ENCODE peak calls at places on chromosomes 16 and 17, in ten cellular contexts. Q is BE2C; T is adipocyte; R is SJSA1; F is endodermal cell; O is lower leg skin; J is cardiac muscle cell; K is AG10803; U is A549; E is CD8-positive, alpha-beta T cell. A is an unnamed sample.

GRCh38 chr16:3787924-3788661 is 70.8 kb upstream of the TRAP1 start:
- DNase-seq in Q (no peak), T (no peak), R (no peak), F (no peak), O (no peak), J (no peak), K (no peak), U (no peak), E (no peak), A (no peak)

GRCh38 chr16:57486858-57487834 is 853 bp upstream of the DOK4 start:
- DNase-seq in Q (no peak), T (no peak), R (no peak), F (peak), O (no peak), J (no peak), K (no peak), U (no peak), E (no peak), A (no peak)

GRCh38 chr16:53282975-53283946 is 151.0 kb upstream of the RBL2 start:
- DNase-seq in Q (no peak), T (peak), R (no peak), F (no peak), O (no peak), J (peak), K (peak), U (peak), E (no peak), A (no peak)

GRCh38 chr16:85399583-85400284 is 213.4 kb upstream of the GSE1 start:
- DNase-seq in Q (peak), T (no peak), R (peak), F (no peak), O (no peak), J (no peak), K (no peak), U (no peak), E (no peak), A (no peak)

GRCh38 chr17:42409467-42410351 is 13.3 kb downstream of the CAVIN1 start:
- DNase-seq in Q (no peak), T (peak), R (peak), F (peak), O (peak), J (peak), K (peak), U (peak), E (no peak), A (peak)

GRCh38 chr17:278055-279028 is 74.3 kb downstream of the RPH3AL start:
- DNase-seq in Q (no peak), T (no peak), R (peak), F (no peak), O (no peak), J (no peak), K (no peak), U (no peak), E (no peak), A (no peak)

GRCh38 chr17:64083571-64084085 is 46.3 kb downstream of the ERN1 start:
- DNase-seq in Q (no peak), T (no peak), R (no peak), F (peak), O (no peak), J (no peak), K (no peak), U (no peak), E (no peak), A (no peak)

GRCh38 chr17:2435181-2435741 is 34.4 kb upstream of the MNT start:
- DNase-seq in Q (no peak), T (peak), R (no peak), F (peak), O (no peak), J (peak), K (peak), U (no peak), E (no peak), A (no peak)

GRCh38 chr17:45147581-45148182 is 593 bp upstream of the HEXIM1 start:
- DNase-seq in Q (peak), T (peak), R (peak), F (peak), O (peak), J (peak), K (peak), U (peak), E (peak), A (peak)

GRCh38 chr16:73743665-73744496 is 552.7 kb upstream of the PSMD7 start:
- DNase-seq in Q (peak), T (no peak), R (no peak), F (peak), O (no peak), J (no peak), K (no peak), U (no peak), E (no peak), A (no peak)

GRCh38 chr17:81701288-81702071 is 1.7 kb upstream of the MRPL12 start:
- DNase-seq in Q (no peak), T (no peak), R (no peak), F (no peak), O (no peak), J (no peak), K (no peak), U (no peak), E (no peak), A (no peak)

GRCh38 chr17:44272954-44273353 is 5.0 kb upstream of the SLC4A1 start:
- DNase-seq in Q (no peak), T (no peak), R (no peak), F (no peak), O (no peak), J (no peak), K (no peak), U (no peak), E (no peak), A (no peak)

GRCh38 chr16:1991588-1992474 is 2.1 kb downstream of the SYNGR3 start:
- DNase-seq in Q (peak), T (peak), R (peak), F (peak), O (peak), J (peak), K (peak), U (peak), E (peak), A (peak)

GRCh38 chr17:57670769-57671545 is 74.1 kb downstream of the CCDC182 start:
- DNase-seq in Q (no peak), T (no peak), R (peak), F (peak), O (no peak), J (no peak), K (no peak), U (no peak), E (no peak), A (no peak)

GRCh38 chr16:48081656-48082055 is 74.1 kb downstream of the ABCC12 start:
- DNase-seq in Q (no peak), T (peak), R (no peak), F (no peak), O (no peak), J (peak), K (peak), U (peak), E (no peak), A (peak)

GRCh38 chr16:66483689-66484452 is 56.8 kb downstream of the BEAN1 start:
- DNase-seq in Q (peak), T (peak), R (peak), F (peak), O (peak), J (peak), K (peak), U (peak), E (peak), A (peak)

GRCh38 chr17:61714300-61714699 is 123.3 kb upstream of the NACA2 start:
- DNase-seq in Q (no peak), T (no peak), R (no peak), F (no peak), O (no peak), J (no peak), K (no peak), U (no peak), E (no peak), A (no peak)

GRCh38 chr17:79785900-79786810 is 8.2 kb downstream of the CBX2 start:
- DNase-seq in Q (no peak), T (no peak), R (no peak), F (no peak), O (no peak), J (no peak), K (no peak), U (no peak), E (no peak), A (no peak)

GRCh38 chr17:77328823-77329740 is 188.3 kb downstream of the SEC14L1 start:
- DNase-seq in Q (no peak), T (no peak), R (peak), F (peak), O (no peak), J (no peak), K (no peak), U (no peak), E (no peak), A (no peak)

GRCh38 chr17:37278247-37278894 is 97.4 kb upstream of the C17orf78 start:
- DNase-seq in Q (no peak), T (no peak), R (no peak), F (no peak), O (no peak), J (no peak), K (no peak), U (no peak), E (no peak), A (no peak)

GRCh38 chr17:62781826-62782225 is 26.3 kb downstream of the MARCHF10 start:
- DNase-seq in Q (no peak), T (peak), R (no peak), F (no peak), O (no peak), J (peak), K (peak), U (no peak), E (no peak), A (no peak)

GRCh38 chr16:4231886-4232285 is 10.0 kb downstream of the SRL start:
- DNase-seq in Q (no peak), T (no peak), R (no peak), F (no peak), O (no peak), J (no peak), K (no peak), U (no peak), E (no peak), A (no peak)

GRCh38 chr16:48538746-48539484 is 71.1 kb downstream of the N4BP1 start:
- DNase-seq in Q (no peak), T (no peak), R (no peak), F (peak), O (no peak), J (no peak), K (no peak), U (no peak), E (no peak), A (no peak)

GRCh38 chr16:83714286-83714685 is 93.5 kb upstream of the HSBP1 start:
- DNase-seq in Q (no peak), T (no peak), R (no peak), F (no peak), O (no peak), J (no peak), K (peak), U (no peak), E (no peak), A (no peak)

GRCh38 chr16:85104147-85104546 is 8.1 kb downstream of the CIBAR2 start:
- DNase-seq in Q (no peak), T (no peak), R (no peak), F (peak), O (no peak), J (no peak), K (no peak), U (no peak), E (no peak), A (no peak)

GRCh38 chr17:68662037-68662432 is 60.9 kb upstream of the FAM20A start:
- DNase-seq in Q (no peak), T (no peak), R (no peak), F (no peak), O (no peak), J (no peak), K (no peak), U (no peak), E (no peak), A (no peak)

GRCh38 chr17:43917348-43918025 is 10.2 kb upstream of the MPP2 start:
- DNase-seq in Q (no peak), T (no peak), R (peak), F (peak), O (no peak), J (peak), K (peak), U (no peak), E (no peak), A (no peak)

GRCh38 chr16:881219-882097 is 80.9 kb upstream of the GNG13 start:
- DNase-seq in Q (no peak), T (no peak), R (no peak), F (no peak), O (no peak), J (no peak), K (no peak), U (no peak), E (no peak), A (no peak)

GRCh38 chr17:4969551-4970231 is 2.1 kb upstream of the SPAG7 start:
- DNase-seq in Q (no peak), T (peak), R (no peak), F (peak), O (no peak), J (peak), K (no peak), U (no peak), E (no peak), A (no peak)
- H3K4me3 ChIP-seq in Q (peak), T (peak), R (peak), F (peak), O (no peak), J (no peak), K (peak), U (no peak), E (no peak), A (peak)

DNA sequence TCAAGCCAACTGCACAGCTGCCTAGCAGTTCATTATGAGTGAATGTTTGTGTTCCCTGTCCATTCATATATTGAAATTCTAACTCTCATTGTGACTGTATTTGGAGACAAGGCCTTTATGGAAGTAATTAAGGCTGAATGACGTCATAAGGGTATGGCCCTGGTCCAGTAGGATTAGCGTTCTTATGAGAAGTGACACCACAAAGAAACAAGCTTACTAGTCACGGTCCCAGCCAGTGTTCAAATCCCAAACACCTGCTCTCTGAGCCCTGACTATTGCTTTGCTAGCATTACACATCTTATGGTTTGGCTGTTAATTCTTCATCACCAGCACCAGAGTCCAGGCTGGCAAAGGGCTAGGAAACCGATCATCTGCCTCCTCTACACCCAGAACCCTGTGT is 2.2 kb downstream of the ZNF668 start:
- DNase-seq in Q (no peak), T (peak), R (no peak), F (no peak), O (no peak), J (peak), K (peak), U (no peak), E (no peak), A (peak)
- H3K4me3 ChIP-seq in Q (peak), T (peak), R (peak), F (peak), O (no peak), J (peak), K (peak), U (peak), E (no peak), A (peak)

GRCh38 chr17:47276868-47277267 is 23.2 kb downstream of the ITGB3 start:
- DNase-seq in Q (peak), T (peak), R (peak), F (peak), O (peak), J (peak), K (peak), U (no peak), E (no peak), A (peak)

GRCh38 chr17:47280072-47280811 is 26.6 kb downstream of the ITGB3 start:
- DNase-seq in Q (no peak), T (peak), R (peak), F (peak), O (no peak), J (peak), K (peak), U (no peak), E (no peak), A (peak)

GRCh38 chr17:47277921-47278320 is 24.3 kb downstream of the ITGB3 start:
- DNase-seq in Q (no peak), T (peak), R (no peak), F (no peak), O (no peak), J (no peak), K (peak), U (no peak), E (no peak), A (no peak)

GRCh38 chr17:47279062-47279801 is 25.6 kb downstream of the ITGB3 start:
- DNase-seq in Q (no peak), T (peak), R (peak), F (peak), O (peak), J (peak), K (peak), U (no peak), E (no peak), A (peak)

DNA sequence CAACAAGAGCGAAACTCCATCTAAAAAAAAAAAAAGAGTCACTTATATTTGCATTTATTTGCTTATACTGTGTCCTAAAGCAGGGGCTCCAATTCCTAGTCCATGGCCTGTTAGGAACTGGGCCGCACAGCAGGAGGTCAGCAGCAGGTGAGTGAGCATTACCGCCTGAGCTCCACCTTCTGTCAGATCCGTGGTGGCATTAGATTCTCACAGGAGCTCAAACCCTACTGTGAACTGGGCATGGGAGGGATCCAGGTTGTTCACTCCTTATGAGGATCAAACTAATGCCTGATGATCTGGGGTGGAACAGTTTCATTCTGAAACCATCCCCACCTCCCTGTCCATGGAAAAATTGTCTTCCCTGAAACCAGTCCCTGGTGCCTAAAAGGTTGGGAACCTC is 24.9 kb downstream of the ITGB3 start:
- DNase-seq in Q (no peak), T (no peak), R (no peak), F (no peak), O (no peak), J (no peak), K (no peak), U (no peak), E (no peak), A (no peak)
- H3K4me3 ChIP-seq in Q (no peak), T (peak), R (no peak), F (no peak), O (no peak), J (no peak), K (no peak), U (no peak), E (no peak), A (no peak)

GRCh38 chr16:70683146-70683944 is 2.5 kb downstream of the MTSS2 start:
- DNase-seq in Q (no peak), T (no peak), R (no peak), F (no peak), O (no peak), J (no peak), K (no peak), U (no peak), E (no peak), A (no peak)

GRCh38 chr16:70681382-70682238 is 4.2 kb downstream of the MTSS2 start:
- DNase-seq in Q (no peak), T (no peak), R (no peak), F (no peak), O (no peak), J (no peak), K (no peak), U (no peak), E (no peak), A (no peak)

GRCh38 chr16:70684146-70685060 is 1.4 kb downstream of the MTSS2 start:
- DNase-seq in Q (no peak), T (no peak), R (no peak), F (no peak), O (no peak), J (no peak), K (no peak), U (no peak), E (no peak), A (peak)

GRCh38 chr16:70680495-70681381 is 5.1 kb downstream of the MTSS2 start:
- DNase-seq in Q (no peak), T (no peak), R (no peak), F (no peak), O (no peak), J (no peak), K (no peak), U (no peak), E (no peak), A (no peak)

GRCh38 chr16:70682239-70683145 is 3.4 kb downstream of the MTSS2 start:
- DNase-seq in Q (no peak), T (no peak), R (no peak), F (peak), O (no peak), J (no peak), K (no peak), U (no peak), E (no peak), A (no peak)
- H3K4me3 ChIP-seq in Q (no peak), T (peak), R (no peak), F (no peak), O (no peak), J (no peak), K (peak), U (no peak), E (no peak), A (no peak)

A was measured in MG63.